ENCODE peak calls at places on chromosomes 11 and 22, in four cellular contexts. G, C, F and H are unnamed samples.

GRCh38 chr11:43567396-43567975 is 113.1 kb upstream of the HSD17B12 start:
- DNase-seq in G (peak; percentile 56), C (peak; percentile 54), F (no peak), H (no peak)

GRCh38 chr22:23829845-23830372 is 8.9 kb downstream of the DERL3 start:
- DNase-seq in F (no peak), C (no peak), G (peak; percentile 92), H (no peak)

GRCh38 chr11:58957922-58958321 is 18.6 kb downstream of the GLYATL1 start:
- DNase-seq in G (no peak), C (no peak), F (no peak), H (no peak)

GRCh38 chr11:14764899-14765527 is 121.4 kb downstream of the PDE3B start:
- DNase-seq in F (no peak), G (peak; percentile 3), C (no peak), H (no peak)

GRCh38 chr11:27094062-27094587 is 53.5 kb downstream of the BBOX1 start:
- DNase-seq in F (no peak), G (no peak), C (no peak), H (no peak)

GRCh38 chr22:43948836-43949235 is 6.4 kb upstream of the SAMM50 start:
- DNase-seq in F (no peak), C (no peak), G (no peak), H (no peak)

GRCh38 chr11:62880231-62880802 is 379 bp upstream of the SLC3A2 start:
- DNase-seq in G (peak; percentile 88), C (no peak), F (no peak), H (no peak)

GRCh38 chr11:72534859-72535547 is 100.7 kb upstream of the CLPB start:
- DNase-seq in C (peak; percentile 89), F (no peak), G (no peak), H (peak; percentile 55)

GRCh38 chr11:76783901-76784813 is 1.0 kb downstream of the TSKU start:
- DNase-seq in G (peak; percentile 84), C (peak; percentile 96), F (peak; percentile 91), H (peak; percentile 95)

DNA sequence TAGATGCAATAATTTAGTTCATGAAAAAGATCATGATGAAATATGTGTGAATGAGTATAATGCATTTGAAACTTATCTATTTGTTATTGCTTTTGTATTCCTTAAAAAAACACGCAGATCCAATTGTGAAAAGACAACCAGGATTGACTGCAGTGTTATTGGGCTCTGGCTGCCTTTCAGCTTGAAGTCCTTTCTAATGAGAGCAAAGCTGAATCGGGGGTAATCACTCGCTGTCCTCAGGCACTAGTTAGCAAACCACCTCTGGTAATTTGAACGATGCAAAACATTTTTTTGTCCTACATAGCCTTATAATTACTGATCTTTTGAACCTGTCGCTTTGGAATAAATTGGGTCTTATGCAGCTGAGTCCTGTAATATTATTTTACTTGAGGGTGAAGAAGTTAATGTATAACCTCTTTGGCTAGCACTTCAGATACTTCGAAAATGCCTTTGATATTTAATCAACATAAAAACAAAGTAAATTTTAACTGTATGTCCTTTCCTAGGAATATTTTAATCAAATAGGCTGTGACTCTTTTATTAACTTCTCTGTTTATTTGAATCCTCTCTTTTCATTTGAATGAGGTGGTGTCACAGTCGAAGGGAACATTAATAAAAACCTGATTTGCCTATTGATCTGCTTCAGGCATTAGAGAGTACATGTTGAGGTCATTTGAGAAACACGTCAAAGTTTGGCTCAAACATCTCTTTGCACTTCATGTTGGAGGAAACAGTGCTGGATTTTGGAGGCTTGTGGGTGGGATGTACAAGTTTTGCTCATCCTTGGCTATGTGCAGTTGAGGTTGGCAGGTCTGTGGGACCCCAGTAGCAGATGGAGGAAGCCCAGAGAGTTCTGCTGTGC is 143.4 kb downstream of the NCAM1 start:
- DNase-seq in C (no peak), G (no peak), F (no peak), H (no peak)
- H3K27ac ChIP-seq in C (no peak overlapping the region), G (no peak overlapping the region), F (no peak overlapping the region), H (no peak overlapping the region)

GRCh38 chr11:370087-370941 is 1.0 kb downstream of the B4GALNT4 start:
- DNase-seq in C (no peak), G (no peak), F (peak; percentile 80), H (peak; percentile 64)

GRCh38 chr11:368414-369335 is 624 bp upstream of the B4GALNT4 start:
- DNase-seq in G (peak; percentile 18), C (peak; percentile 47), F (no peak), H (peak; percentile 56)

GRCh38 chr11:371051-371450 is 1.8 kb downstream of the B4GALNT4 start:
- DNase-seq in G (no peak), F (no peak), C (no peak), H (no peak)

GRCh38 chr11:367956-368413 is 1.3 kb upstream of the B4GALNT4 start:
- DNase-seq in G (no peak), F (no peak), C (peak; percentile 65), H (no peak)

DNA sequence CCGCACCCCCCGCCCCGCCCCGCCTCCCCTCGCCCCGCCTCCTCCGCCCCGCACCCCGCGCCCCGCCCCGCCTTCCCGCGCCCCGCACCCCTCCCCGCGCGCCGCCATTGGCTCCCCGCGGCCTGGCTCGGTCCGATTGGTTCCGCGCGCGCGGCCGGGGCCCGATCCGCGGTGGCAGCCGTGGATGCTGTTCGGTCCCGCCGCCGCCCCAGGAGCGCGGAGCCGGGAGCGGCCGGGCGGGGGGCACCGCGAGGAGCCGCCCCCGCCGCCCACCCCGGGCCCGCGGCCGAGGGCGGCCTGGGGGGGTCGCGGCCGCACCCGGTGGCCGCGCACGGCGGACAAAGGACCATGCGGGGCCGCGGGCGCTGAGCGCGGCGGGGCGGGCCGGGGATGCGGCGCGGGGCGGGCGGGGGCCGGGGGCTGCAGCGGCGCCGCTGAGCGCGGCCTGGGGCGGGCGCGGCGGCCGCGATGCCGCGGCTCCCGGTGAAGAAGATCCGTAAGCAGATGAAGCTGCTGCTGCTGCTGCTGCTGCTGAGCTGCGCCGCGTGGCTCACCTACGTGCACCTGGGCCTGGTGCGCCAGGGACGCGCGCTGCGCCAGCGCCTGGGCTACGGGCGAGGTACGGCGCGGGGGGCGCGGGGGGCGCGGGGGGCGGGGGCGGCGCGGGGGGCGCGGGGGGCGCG is at the start of gene B4GALNT4:
- DNase-seq in G (peak; percentile 23), C (no peak), F (no peak), H (no peak)
- H3K4me2 ChIP-seq in G (peak within 1 kb of the TSS; percentile 92), C (peak within 1 kb of the TSS; percentile 77), F (peak within 1 kb of the TSS; percentile 85), H (peak within 1 kb of the TSS; percentile 69)

GRCh38 chr11:116856423-116856822 is 19.0 kb upstream of the APOA1 start:
- DNase-seq in F (no peak), C (no peak), G (no peak), H (no peak)

GRCh38 chr11:116851631-116852030 is 14.2 kb upstream of the APOA1 start:
- DNase-seq in C (no peak), F (no peak), G (no peak), H (no peak)

GRCh38 chr11:116852261-116853125 is 15.1 kb upstream of the APOA1 start:
- DNase-seq in F (no peak), C (no peak), G (peak; percentile 57), H (no peak)

GRCh38 chr11:116855413-116855812 is 18.0 kb upstream of the APOA1 start:
- DNase-seq in C (no peak), F (no peak), G (no peak), H (no peak)

GRCh38 chr11:116853461-116854073 is 16.1 kb upstream of the APOA1 start:
- DNase-seq in G (peak; percentile 96), C (no peak), F (no peak), H (no peak)
- H3K56ac ChIP-seq in G (no peak overlapping the region), C (no peak overlapping the region), F (no peak overlapping the region), H (no peak overlapping the region)

GRCh38 chr11:119229736-119230135 is 23.6 kb downstream of the CBL start:
- DNase-seq in G (no peak), C (no peak), F (no peak), H (no peak)
- H3K27ac ChIP-seq in G (no peak overlapping the region), C (no peak overlapping the region), F (no peak overlapping the region), H (no peak overlapping the region)

DNA sequence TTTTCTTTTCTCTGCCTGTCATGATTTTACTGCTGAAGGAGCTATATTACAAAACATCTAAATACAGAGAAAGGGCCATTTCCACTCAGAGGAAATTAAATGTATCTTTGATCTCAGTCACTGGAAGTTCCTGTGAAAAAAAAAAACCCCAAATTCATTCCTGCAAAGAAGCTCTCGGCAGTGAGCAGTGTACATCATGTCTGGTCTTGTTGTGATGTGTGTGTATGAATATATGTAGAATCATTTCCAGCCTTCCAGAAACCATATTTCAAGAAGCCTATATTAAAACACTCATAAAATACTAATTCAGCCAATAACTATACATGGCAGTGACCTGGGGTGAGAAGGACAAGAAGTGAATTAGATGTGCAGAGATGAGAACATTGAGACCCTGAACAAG is 393.2 kb upstream of the TENM4 start:
- DNase-seq in F (no peak), G (no peak), C (no peak), H (no peak)
- H3K4me2 ChIP-seq in F (no peak overlapping the region), G (no peak overlapping the region), C (no peak overlapping the region), H (no peak overlapping the region)

GRCh38 chr22:25623310-25623734 is 58.8 kb downstream of the GRK3 start:
- DNase-seq in G (no peak), C (no peak), F (no peak), H (no peak)
- H3K56ac ChIP-seq in G (no peak overlapping the region), C (no peak overlapping the region), F (no peak overlapping the region), H (no peak overlapping the region)

DNA sequence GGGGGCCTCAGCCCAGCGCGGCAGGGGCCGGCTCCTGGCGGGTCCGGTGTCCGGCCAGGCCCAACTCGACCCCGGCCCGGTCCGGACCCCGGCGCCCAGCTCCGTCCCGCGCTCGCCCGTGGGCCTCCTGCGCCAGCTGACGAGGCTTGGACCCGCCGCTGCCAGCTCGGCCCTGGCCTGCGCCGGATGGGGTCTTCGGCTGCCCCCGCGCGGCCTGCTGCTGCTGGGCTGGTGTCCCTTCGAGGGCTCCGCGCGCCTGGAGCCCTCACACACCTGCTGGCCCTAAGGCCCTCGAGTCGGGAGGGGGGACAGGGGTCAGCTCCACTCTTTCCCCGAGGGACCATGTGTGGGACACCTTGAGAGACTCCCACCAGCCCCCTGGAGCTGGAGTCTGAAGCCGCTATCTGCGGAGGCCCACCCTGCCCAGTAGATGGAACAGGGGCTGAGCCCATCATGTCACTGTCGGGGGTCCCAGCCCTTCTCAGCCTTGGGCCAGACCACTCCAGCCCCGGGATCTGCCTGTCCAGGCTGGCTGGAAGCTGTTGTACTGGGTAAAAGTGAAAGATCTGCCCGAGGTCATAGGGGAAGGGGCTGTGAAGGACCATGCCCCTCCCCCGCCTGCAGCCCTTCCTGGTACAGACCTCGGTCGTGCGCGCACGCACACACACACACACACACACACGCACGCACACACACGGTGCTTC is 768 bp upstream of the CDKN1C start:
- DNase-seq in F (peak; percentile 80), C (peak; percentile 63), G (no peak), H (peak; percentile 73)
- H3K27ac ChIP-seq in F (no peak overlapping the region), C (no peak overlapping the region), G (peak overlapping the region; percentile 25), H (no peak overlapping the region)